ENCODE peak calls at places on chromosomes 4 and X, in eight cellular contexts. C, J, L, F, K, V, X and U are unnamed samples.
A peak's percentile ranks its signal among the peaks of the same experiment; 100 is the strongest.

GRCh38 chr4:100071531-100071930 is 118.7 kb downstream of the DDIT4L start:
- DNase-seq in C (no peak), J (no peak), L (no peak), F (no peak), K (no peak), V (no peak), X (no peak), U (no peak)

GRCh38 chrX:76555816-76556215 is 128.3 kb downstream of the MAGEE1 start:
- DNase-seq in C (peak; percentile 20), J (peak; percentile 8), L (no peak), F (peak; percentile 44), K (no peak), V (peak; percentile 22), X (peak; percentile 5), U (no peak)

GRCh38 chrX:9130031-9130430 is 96.1 kb upstream of the FAM9B start:
- DNase-seq in C (no peak), J (no peak), L (no peak), F (no peak), K (no peak), V (no peak), X (no peak), U (no peak)

GRCh38 chr4:109728385-109728784 is 1.5 kb downstream of the PLA2G12A start:
- DNase-seq in C (no peak), J (no peak), L (no peak), F (peak; percentile 24), K (no peak), V (no peak), X (no peak), U (no peak)

GRCh38 chr4:3829211-3829953 is 63.2 kb downstream of the ADRA2C start:
- DNase-seq in C (no peak), J (no peak), L (no peak), F (no peak), K (no peak), V (no peak), X (no peak), U (no peak)

GRCh38 chr4:24807611-24808010 is 12.2 kb downstream of the SOD3 start:
- DNase-seq in C (no peak), J (no peak), L (no peak), F (no peak), K (no peak), V (no peak), X (no peak), U (no peak)

GRCh38 chr4:6535329-6535692 is 39.7 kb upstream of the MAN2B2 start:
- DNase-seq in C (no peak), J (no peak), L (no peak), F (no peak), K (no peak), V (no peak), X (no peak), U (no peak)

GRCh38 chrX:148385471-148385870 is 114.9 kb upstream of the AFF2 start:
- DNase-seq in C (no peak), J (no peak), L (no peak), F (no peak), K (no peak), V (no peak), X (no peak), U (no peak)

GRCh38 chr4:147054241-147054902 is 108.7 kb upstream of the TTC29 start:
- DNase-seq in C (peak; percentile 60), J (no peak), L (no peak), F (no peak), K (no peak), V (peak; percentile 23), X (no peak), U (no peak)

GRCh38 chr4:6022607-6023288 is 4.5 kb upstream of the C4orf50 start:
- DNase-seq in C (no peak), J (no peak), L (no peak), F (no peak), K (no peak), V (no peak), X (no peak), U (no peak)

GRCh38 chrX:66632473-66632872 is 6.4 kb downstream of the EDA2R start:
- DNase-seq in C (no peak), J (no peak), L (no peak), F (peak; percentile 33), K (no peak), V (no peak), X (no peak), U (no peak)

GRCh38 chr4:38917481-38918025 is 49.9 kb downstream of the FAM114A1 start:
- DNase-seq in C (no peak), J (no peak), L (no peak), F (no peak), K (no peak), V (no peak), X (no peak), U (no peak)

GRCh38 chr4:90113881-90114457 is 13.2 kb upstream of the CCSER1 start:
- DNase-seq in C (no peak), J (no peak), L (no peak), F (peak; percentile 57), K (no peak), V (no peak), X (no peak), U (no peak)

GRCh38 chr4:95536650-95537049 is 12.1 kb downstream of the UNC5C start:
- DNase-seq in C (no peak), J (no peak), L (no peak), F (no peak), K (no peak), V (no peak), X (no peak), U (no peak)

GRCh38 chr4:72418458-72418857 is 150.6 kb downstream of the ADAMTS3 start:
- DNase-seq in C (peak; percentile 86), J (no peak), L (peak; percentile 19), F (peak; percentile 34), K (no peak), V (peak; percentile 72), X (no peak), U (no peak)

GRCh38 chr4:74056114-74056857 is 17.8 kb upstream of the CXCL3 start:
- DNase-seq in C (peak; percentile 45), J (peak; percentile 69), L (no peak), F (peak; percentile 66), K (no peak), V (peak; percentile 74), X (no peak), U (no peak)
- TF ChIP-seq CTCF in C (peak; percentile 19), J (peak; percentile 47), L (no peak), F (no peak), K (no peak), V (peak; percentile 34), X (no peak), U (no peak)

GRCh38 chr4:74042681-74043080 is 4.2 kb upstream of the CXCL3 start:
- DNase-seq in C (no peak), J (no peak), L (no peak), F (no peak), K (no peak), V (no peak), X (peak; percentile 35), U (no peak)

GRCh38 chr4:74041418-74041817 is 2.9 kb upstream of the CXCL3 start:
- DNase-seq in C (no peak), J (no peak), L (no peak), F (no peak), K (no peak), V (no peak), X (no peak), U (no peak)

GRCh38 chr4:74039065-74039763 is 725 bp upstream of the CXCL3 start:
- DNase-seq in C (peak; percentile 45), J (no peak), L (no peak), F (no peak), K (no peak), V (peak; percentile 39), X (no peak), U (peak; percentile 16)

GRCh38 chr4:74037076-74037475 is 1.4 kb downstream of the CXCL3 start:
- DNase-seq in C (no peak), J (peak; percentile 26), L (no peak), F (no peak), K (no peak), V (no peak), X (no peak), U (no peak)

GRCh38 chr4:74038161-74039064 is at the start of gene CXCL3:
- DNase-seq in C (peak; percentile 81), J (peak; percentile 82), L (peak; percentile 74), F (peak; percentile 49), K (no peak), V (peak; percentile 72), X (peak; percentile 94), U (peak; percentile 18)
- TF ChIP-seq CTCF in C (peak; percentile 29), J (peak; percentile 17), L (peak; percentile 23), F (no peak), K (no peak), V (no peak), X (no peak), U (no peak)

GRCh38 chr4:101994247-101994775 is 203.8 kb downstream of the BANK1 start:
- DNase-seq in C (no peak), J (no peak), L (no peak), F (no peak), K (no peak), V (no peak), X (no peak), U (no peak)

GRCh38 chr4:101989551-101989950 is 199.0 kb downstream of the BANK1 start:
- DNase-seq in C (no peak), J (no peak), L (no peak), F (no peak), K (no peak), V (no peak), X (no peak), U (no peak)

GRCh38 chr4:101993841-101994221 is 203.3 kb downstream of the BANK1 start:
- DNase-seq in C (no peak), J (no peak), L (no peak), F (no peak), K (no peak), V (no peak), X (no peak), U (no peak)

GRCh38 chr4:101987623-101988243 is 197.2 kb downstream of the BANK1 start:
- DNase-seq in C (no peak), J (no peak), L (no peak), F (no peak), K (no peak), V (no peak), X (no peak), U (no peak)

GRCh38 chr4:101993002-101993840 is 202.7 kb downstream of the BANK1 start:
- DNase-seq in C (peak; percentile 28), J (no peak), L (no peak), F (no peak), K (no peak), V (peak; percentile 20), X (no peak), U (no peak)
- TF ChIP-seq CTCF in C (no peak), J (no peak), L (no peak), F (no peak), K (no peak), V (no peak), X (no peak), U (no peak)

DNA sequence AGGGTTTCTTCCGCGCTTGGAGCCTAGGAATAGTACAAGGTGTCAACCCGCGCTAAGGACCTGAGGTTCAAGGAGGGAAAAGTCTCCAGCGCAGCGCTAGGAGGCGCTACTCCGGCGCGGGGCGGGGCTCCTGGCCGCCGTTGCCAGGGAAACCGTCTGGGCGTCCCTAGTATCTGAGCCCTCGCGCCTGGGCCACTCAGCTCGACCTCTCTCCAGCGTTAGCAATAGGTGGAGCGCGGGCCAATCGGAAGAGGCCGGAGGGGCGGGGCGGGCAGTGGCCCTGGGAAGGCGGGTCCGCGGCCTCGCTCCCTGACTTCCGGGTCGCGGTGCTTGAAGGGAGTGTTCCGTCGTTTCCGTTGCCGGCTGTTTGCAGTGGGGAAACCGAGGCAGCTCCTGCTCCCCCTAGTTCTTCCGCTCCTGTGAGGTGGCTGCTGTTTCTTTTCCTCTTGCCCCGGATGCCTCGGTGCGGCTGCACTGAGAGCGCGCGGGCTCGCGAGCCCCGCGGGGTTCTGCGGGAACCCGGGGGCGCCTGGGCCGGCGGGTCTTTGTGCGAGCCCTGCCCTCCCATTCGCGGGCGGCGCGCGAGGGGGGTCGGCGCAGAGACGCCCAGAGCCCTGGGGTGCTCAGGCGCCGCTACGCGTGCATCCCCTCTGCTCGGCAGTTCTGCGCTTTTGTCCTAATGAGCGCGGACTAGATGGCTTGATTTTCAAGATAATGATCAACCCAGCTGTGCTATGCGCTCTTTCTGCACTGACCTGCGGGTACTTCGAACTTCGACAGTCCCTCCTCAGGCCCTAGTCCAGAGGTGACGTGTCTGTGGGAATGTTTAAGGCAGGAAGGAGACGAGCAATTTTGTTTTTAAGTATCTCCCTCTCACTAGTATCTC is at the start of gene ELMOD2:
- DNase-seq in C (peak; percentile 98), J (peak; percentile 97), L (peak; percentile 99), F (peak; percentile 98), K (peak; percentile 98), V (peak; percentile 97), X (peak; percentile 95), U (peak; percentile 99)
- TF ChIP-seq CTCF in C (peak; percentile 95), J (peak; percentile 87), L (peak; percentile 90), F (peak; percentile 90), K (peak; percentile 87), V (peak; percentile 91), X (peak; percentile 76), U (peak; percentile 95)